ENCODE peak calls at places on chromosomes 13 and 19, in seven cellular contexts. One of them, this sample, is unnamed.

GRCh38 chr13:102897371-102898138 is 51.7 kb downstream of the ERCC5 start:
- DNase-seq in IMR-90: no peak
- DNase-seq in mesendoderm: no peak
- DNase-seq in mesenchymal stem cell: no peak
- DNase-seq in neuronal stem cell: no peak
- DNase-seq in H9: no peak
- DNase-seq in H1: no peak
- DNase-seq in this sample: no peak

GRCh38 chr13:26991508-26992181 is 180.0 kb downstream of the USP12 start:
- DNase-seq in IMR-90: peak
- DNase-seq in mesendoderm: no peak
- DNase-seq in mesenchymal stem cell: no peak
- DNase-seq in neuronal stem cell: no peak
- DNase-seq in H9: no peak
- DNase-seq in H1: no peak
- DNase-seq in this sample: no peak

GRCh38 chr19:58586131-58586765 is 13.1 kb upstream of the MZF1 start:
- DNase-seq in IMR-90: no peak
- DNase-seq in mesendoderm: peak
- DNase-seq in mesenchymal stem cell: no peak
- DNase-seq in neuronal stem cell: no peak
- DNase-seq in H9: no peak
- DNase-seq in H1: no peak
- DNase-seq in this sample: no peak

GRCh38 chr19:13579388-13580060 is 73.2 kb upstream of the CACNA1A start:
- DNase-seq in IMR-90: peak
- DNase-seq in mesendoderm: peak
- DNase-seq in mesenchymal stem cell: no peak
- DNase-seq in neuronal stem cell: no peak
- DNase-seq in H9: no peak
- DNase-seq in H1: no peak
- DNase-seq in this sample: no peak

GRCh38 chr19:51681286-51681956 is 11.7 kb upstream of the SPACA6 start:
- DNase-seq in IMR-90: peak
- DNase-seq in mesendoderm: peak
- DNase-seq in mesenchymal stem cell: peak
- DNase-seq in neuronal stem cell: no peak
- DNase-seq in H9: no peak
- DNase-seq in H1: no peak
- DNase-seq in this sample: peak

GRCh38 chr19:33781536-33781935 is 15.1 kb upstream of the KCTD15 start:
- DNase-seq in IMR-90: no peak
- DNase-seq in mesendoderm: no peak
- DNase-seq in mesenchymal stem cell: no peak
- DNase-seq in neuronal stem cell: no peak
- DNase-seq in H9: no peak
- DNase-seq in H1: no peak
- DNase-seq in this sample: no peak

GRCh38 chr19:4456843-4457653 is 546 bp downstream of the UBXN6 start:
- DNase-seq in IMR-90: peak
- DNase-seq in mesendoderm: peak
- DNase-seq in mesenchymal stem cell: peak
- DNase-seq in neuronal stem cell: peak
- DNase-seq in H9: peak
- DNase-seq in H1: peak
- DNase-seq in this sample: no peak

GRCh38 chr13:19601749-19602725 is 31.4 kb upstream of the MPHOSPH8 start:
- DNase-seq in IMR-90: peak
- DNase-seq in mesendoderm: peak
- DNase-seq in mesenchymal stem cell: peak
- DNase-seq in neuronal stem cell: peak
- DNase-seq in H9: peak
- DNase-seq in H1: peak
- DNase-seq in this sample: no peak

GRCh38 chr19:29761575-29762225 is 46.6 kb upstream of the C19orf12 start:
- DNase-seq in IMR-90: no peak
- DNase-seq in mesendoderm: no peak
- DNase-seq in mesenchymal stem cell: no peak
- DNase-seq in neuronal stem cell: no peak
- DNase-seq in H9: no peak
- DNase-seq in H1: no peak
- DNase-seq in this sample: no peak

GRCh38 chr13:22735381-22735995 is 445.3 kb upstream of the SGCG start:
- DNase-seq in IMR-90: no peak
- DNase-seq in mesendoderm: peak
- DNase-seq in mesenchymal stem cell: no peak
- DNase-seq in neuronal stem cell: no peak
- DNase-seq in H9: peak
- DNase-seq in H1: no peak
- DNase-seq in this sample: no peak

GRCh38 chr19:43561144-43561970 is 14.0 kb downstream of the XRCC1 start:
- DNase-seq in IMR-90: no peak
- DNase-seq in mesendoderm: no peak
- DNase-seq in mesenchymal stem cell: no peak
- DNase-seq in neuronal stem cell: no peak
- DNase-seq in H9: no peak
- DNase-seq in H1: no peak
- DNase-seq in this sample: peak
- H3K27ac ChIP-seq in IMR-90: no peak
- H3K27ac ChIP-seq in mesendoderm: no peak
- H3K27ac ChIP-seq in mesenchymal stem cell: no peak
- H3K27ac ChIP-seq in neuronal stem cell: no peak
- H3K27ac ChIP-seq in H9: no peak
- H3K27ac ChIP-seq in H1: no peak
- H3K27ac ChIP-seq in this sample: no peak

GRCh38 chr13:73827434-73827833 is 306.8 kb downstream of the KLF12 start:
- DNase-seq in IMR-90: no peak
- DNase-seq in mesendoderm: no peak
- DNase-seq in mesenchymal stem cell: no peak
- DNase-seq in neuronal stem cell: no peak
- DNase-seq in H9: no peak
- DNase-seq in H1: no peak
- DNase-seq in this sample: no peak
- H2AK5ac ChIP-seq in IMR-90: no peak
- H2AK5ac ChIP-seq in mesendoderm: no peak
- H2AK5ac ChIP-seq in mesenchymal stem cell: no peak
- H2AK5ac ChIP-seq in neuronal stem cell: no peak
- H2AK5ac ChIP-seq in H9: no peak
- H2AK5ac ChIP-seq in H1: no peak
- H2AK5ac ChIP-seq in this sample: no peak

GRCh38 chr19:49533551-49534488 is 6.0 kb downstream of the RCN3 start:
- DNase-seq in IMR-90: peak
- DNase-seq in mesendoderm: peak
- DNase-seq in mesenchymal stem cell: peak
- DNase-seq in neuronal stem cell: peak
- DNase-seq in H9: peak
- DNase-seq in H1: no peak
- DNase-seq in this sample: peak

GRCh38 chr19:49530708-49531107 is 2.9 kb downstream of the RCN3 start:
- DNase-seq in IMR-90: no peak
- DNase-seq in mesendoderm: no peak
- DNase-seq in mesenchymal stem cell: no peak
- DNase-seq in neuronal stem cell: no peak
- DNase-seq in H9: no peak
- DNase-seq in H1: no peak
- DNase-seq in this sample: peak

GRCh38 chr19:49536921-49537462 is 9.2 kb downstream of the RCN3 start:
- DNase-seq in IMR-90: no peak
- DNase-seq in mesendoderm: no peak
- DNase-seq in mesenchymal stem cell: no peak
- DNase-seq in neuronal stem cell: no peak
- DNase-seq in H9: no peak
- DNase-seq in H1: no peak
- DNase-seq in this sample: no peak

GRCh38 chr19:49538643-49539042 is 10.8 kb downstream of the RCN3 start:
- DNase-seq in IMR-90: no peak
- DNase-seq in mesendoderm: no peak
- DNase-seq in mesenchymal stem cell: no peak
- DNase-seq in neuronal stem cell: no peak
- DNase-seq in H9: no peak
- DNase-seq in H1: no peak
- DNase-seq in this sample: no peak

GRCh38 chr19:49534632-49535385 is 7.0 kb downstream of the RCN3 start:
- DNase-seq in IMR-90: no peak
- DNase-seq in mesendoderm: no peak
- DNase-seq in mesenchymal stem cell: no peak
- DNase-seq in neuronal stem cell: no peak
- DNase-seq in H9: no peak
- DNase-seq in H1: no peak
- DNase-seq in this sample: no peak
- H3K27ac ChIP-seq in IMR-90: no peak
- H3K27ac ChIP-seq in mesendoderm: no peak
- H3K27ac ChIP-seq in mesenchymal stem cell: no peak
- H3K27ac ChIP-seq in neuronal stem cell: no peak
- H3K27ac ChIP-seq in H9: no peak
- H3K27ac ChIP-seq in H1: no peak
- H3K27ac ChIP-seq in this sample: no peak

GRCh38 chr13:95327190-95327589 is 25.9 kb upstream of the ABCC4 start:
- DNase-seq in IMR-90: no peak
- DNase-seq in mesendoderm: no peak
- DNase-seq in mesenchymal stem cell: no peak
- DNase-seq in neuronal stem cell: no peak
- DNase-seq in H9: no peak
- DNase-seq in H1: no peak
- DNase-seq in this sample: no peak
- H2AK5ac ChIP-seq in IMR-90: no peak
- H2AK5ac ChIP-seq in mesendoderm: no peak
- H2AK5ac ChIP-seq in mesenchymal stem cell: no peak
- H2AK5ac ChIP-seq in neuronal stem cell: no peak
- H2AK5ac ChIP-seq in H9: no peak
- H2AK5ac ChIP-seq in H1: no peak
- H2AK5ac ChIP-seq in this sample: no peak

DNA sequence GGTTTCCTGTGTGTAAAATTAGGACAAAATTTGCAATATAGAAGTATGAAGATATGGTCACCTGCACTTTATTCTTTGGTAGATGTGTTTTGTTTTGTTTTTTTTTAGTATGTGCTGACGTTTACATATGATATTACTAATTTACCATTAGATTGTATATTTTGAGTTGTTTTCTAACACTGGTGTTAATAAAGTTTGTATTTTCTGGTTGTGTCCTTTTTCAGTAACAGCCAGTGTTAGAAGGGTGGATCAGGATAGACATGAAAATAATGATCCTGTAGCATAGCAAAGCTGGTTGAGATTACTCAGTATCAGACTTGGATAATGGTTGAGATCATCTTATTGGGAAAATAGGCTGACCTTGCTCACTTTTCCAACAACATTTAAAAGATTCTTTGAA is 6.2 kb downstream of the NAA16 start:
- DNase-seq in IMR-90: no peak
- DNase-seq in mesendoderm: no peak
- DNase-seq in mesenchymal stem cell: no peak
- DNase-seq in neuronal stem cell: no peak
- DNase-seq in H9: no peak
- DNase-seq in H1: no peak
- DNase-seq in this sample: no peak
- H3K27ac ChIP-seq in IMR-90: no peak
- H3K27ac ChIP-seq in mesendoderm: no peak
- H3K27ac ChIP-seq in mesenchymal stem cell: no peak
- H3K27ac ChIP-seq in neuronal stem cell: no peak
- H3K27ac ChIP-seq in H9: no peak
- H3K27ac ChIP-seq in H1: no peak
- H3K27ac ChIP-seq in this sample: no peak

GRCh38 chr19:19778666-19779065 is 42.9 kb downstream of the ZNF506 start:
- DNase-seq in IMR-90: no peak
- DNase-seq in mesendoderm: no peak
- DNase-seq in mesenchymal stem cell: no peak
- DNase-seq in neuronal stem cell: no peak
- DNase-seq in H9: no peak
- DNase-seq in H1: no peak
- DNase-seq in this sample: no peak
- H2AK5ac ChIP-seq in IMR-90: no peak
- H2AK5ac ChIP-seq in mesendoderm: no peak
- H2AK5ac ChIP-seq in mesenchymal stem cell: no peak
- H2AK5ac ChIP-seq in neuronal stem cell: no peak
- H2AK5ac ChIP-seq in H9: no peak
- H2AK5ac ChIP-seq in H1: no peak
- H2AK5ac ChIP-seq in this sample: no peak

GRCh38 chr19:5804516-5805464 is at the start of gene NRTN:
- DNase-seq in IMR-90: no peak
- DNase-seq in mesendoderm: peak
- DNase-seq in mesenchymal stem cell: no peak
- DNase-seq in neuronal stem cell: peak
- DNase-seq in H9: peak
- DNase-seq in H1: no peak
- DNase-seq in this sample: no peak

GRCh38 chr19:5801796-5802616 is 2.9 kb upstream of the NRTN start:
- DNase-seq in IMR-90: peak
- DNase-seq in mesendoderm: peak
- DNase-seq in mesenchymal stem cell: peak
- DNase-seq in neuronal stem cell: peak
- DNase-seq in H9: peak
- DNase-seq in H1: no peak
- DNase-seq in this sample: no peak

GRCh38 chr19:5805465-5806132 is 732 bp downstream of the NRTN start:
- DNase-seq in IMR-90: peak
- DNase-seq in mesendoderm: peak
- DNase-seq in mesenchymal stem cell: peak
- DNase-seq in neuronal stem cell: peak
- DNase-seq in H9: peak
- DNase-seq in H1: no peak
- DNase-seq in this sample: peak

GRCh38 chr19:5803441-5803751 is 1.5 kb upstream of the NRTN start:
- DNase-seq in IMR-90: no peak
- DNase-seq in mesendoderm: no peak
- DNase-seq in mesenchymal stem cell: no peak
- DNase-seq in neuronal stem cell: no peak
- DNase-seq in H9: no peak
- DNase-seq in H1: no peak
- DNase-seq in this sample: no peak

GRCh38 chr19:5803752-5804515 is 933 bp upstream of the NRTN start:
- DNase-seq in IMR-90: peak
- DNase-seq in mesendoderm: peak
- DNase-seq in mesenchymal stem cell: peak
- DNase-seq in neuronal stem cell: peak
- DNase-seq in H9: peak
- DNase-seq in H1: peak
- DNase-seq in this sample: peak
- H3K27ac ChIP-seq in IMR-90: no peak
- H3K27ac ChIP-seq in mesendoderm: no peak
- H3K27ac ChIP-seq in mesenchymal stem cell: no peak
- H3K27ac ChIP-seq in neuronal stem cell: peak
- H3K27ac ChIP-seq in H9: no peak
- H3K27ac ChIP-seq in H1: no peak
- H3K27ac ChIP-seq in this sample: no peak

DNA sequence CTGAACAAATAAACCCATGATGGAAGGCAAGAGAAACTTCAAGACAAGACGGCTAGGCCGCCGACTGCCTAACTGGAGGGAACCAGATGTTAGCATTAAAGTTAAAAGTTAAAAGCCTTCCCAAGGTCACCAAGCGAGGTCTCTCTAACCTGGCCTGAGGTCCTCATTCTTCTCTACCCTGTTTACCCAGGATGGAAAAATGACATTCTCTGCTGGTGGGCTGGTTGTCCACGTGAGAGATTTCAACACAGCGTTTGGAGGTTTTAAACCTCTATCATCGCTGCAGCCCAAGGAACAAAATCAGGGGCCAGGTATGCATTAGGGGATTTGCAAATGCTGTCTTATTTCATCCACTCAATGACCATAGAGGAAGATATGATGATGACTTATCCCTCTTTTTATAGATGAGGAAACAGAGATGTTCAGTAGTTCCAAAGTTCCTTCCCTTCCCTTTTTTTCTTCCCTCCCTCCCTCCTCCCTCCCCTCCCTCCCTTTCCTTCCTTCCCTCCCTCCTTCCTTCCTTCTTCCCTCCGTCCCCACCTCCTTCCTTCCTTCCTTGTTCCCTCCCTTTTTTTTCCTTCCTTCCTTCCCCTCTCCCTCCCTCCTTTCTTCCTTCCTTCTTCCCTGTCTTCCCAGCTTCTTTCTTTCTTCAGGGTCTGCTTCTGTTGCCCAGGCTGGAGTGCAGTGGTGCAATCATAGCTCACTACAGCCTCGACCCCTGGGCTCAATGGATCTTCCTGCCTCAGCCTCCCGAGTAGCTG is 79.7 kb downstream of the INSR start:
- DNase-seq in IMR-90: no peak
- DNase-seq in mesendoderm: no peak
- DNase-seq in mesenchymal stem cell: no peak
- DNase-seq in neuronal stem cell: no peak
- DNase-seq in H9: no peak
- DNase-seq in H1: no peak
- DNase-seq in this sample: peak
- H2AK5ac ChIP-seq in IMR-90: no peak
- H2AK5ac ChIP-seq in mesendoderm: no peak
- H2AK5ac ChIP-seq in mesenchymal stem cell: no peak
- H2AK5ac ChIP-seq in neuronal stem cell: no peak
- H2AK5ac ChIP-seq in H9: no peak
- H2AK5ac ChIP-seq in H1: peak
- H2AK5ac ChIP-seq in this sample: no peak